ENCODE peak calls at places on chromosome 1, in five cellular contexts. B, D, X, Q and P are unnamed samples.
A peak's percentile ranks its signal among the peaks of the same experiment; 100 is the strongest.

GRCh38 chr1:154574715-154575114 is 7.1 kb downstream of the CHRNB2 start:
- DNase-seq in Q (no peak), D (no peak), B (peak; percentile 27), X (no peak), P (no peak)

GRCh38 chr1:9389969-9390368 is 97.3 kb downstream of the SPSB1 start:
- DNase-seq in D (no peak), X (no peak), Q (no peak), B (no peak), P (no peak)

GRCh38 chr1:97943354-97943753 is 22.5 kb upstream of the DPYD start:
- DNase-seq in B (no peak), D (no peak), X (no peak), Q (no peak), P (no peak)

GRCh38 chr1:229412056-229412455 is 21.8 kb downstream of the ACTA1 start:
- DNase-seq in B (no peak), X (no peak), Q (no peak), D (no peak), P (no peak)

GRCh38 chr1:61227857-61228557 is 145.6 kb downstream of the NFIA start:
- DNase-seq in D (no peak), X (no peak), B (no peak), Q (no peak), P (no peak)

GRCh38 chr1:115228191-115228590 is 109.9 kb downstream of the NGF start:
- DNase-seq in Q (no peak), B (no peak), D (no peak), X (no peak), P (no peak)

GRCh38 chr1:1869459-1869858 is 21.4 kb downstream of the GNB1 start:
- DNase-seq in Q (no peak), B (no peak), X (no peak), D (no peak), P (no peak)

GRCh38 chr1:203480525-203481084 is 5.0 kb downstream of the PRELP start:
- DNase-seq in Q (peak; percentile 74), X (peak; percentile 29), D (no peak), B (peak; percentile 23), P (peak; percentile 82)

GRCh38 chr1:214446772-214447556 is 104.4 kb downstream of the PTPN14 start:
- DNase-seq in D (no peak), B (no peak), Q (no peak), X (peak; percentile 56), P (no peak)

GRCh38 chr1:1298861-1299685 is 8.7 kb downstream of the ACAP3 start:
- DNase-seq in D (no peak), X (no peak), Q (no peak), B (peak; percentile 77), P (no peak)

GRCh38 chr1:32892368-32893197 is 6.3 kb downstream of the HPCA start:
- DNase-seq in B (peak; percentile 51), D (peak; percentile 22), Q (no peak), X (peak; percentile 31), P (no peak)

GRCh38 chr1:200891774-200892157 is 2.9 kb upstream of the INAVA start:
- DNase-seq in B (peak; percentile 24), X (no peak), Q (no peak), D (no peak), P (no peak)

DNA sequence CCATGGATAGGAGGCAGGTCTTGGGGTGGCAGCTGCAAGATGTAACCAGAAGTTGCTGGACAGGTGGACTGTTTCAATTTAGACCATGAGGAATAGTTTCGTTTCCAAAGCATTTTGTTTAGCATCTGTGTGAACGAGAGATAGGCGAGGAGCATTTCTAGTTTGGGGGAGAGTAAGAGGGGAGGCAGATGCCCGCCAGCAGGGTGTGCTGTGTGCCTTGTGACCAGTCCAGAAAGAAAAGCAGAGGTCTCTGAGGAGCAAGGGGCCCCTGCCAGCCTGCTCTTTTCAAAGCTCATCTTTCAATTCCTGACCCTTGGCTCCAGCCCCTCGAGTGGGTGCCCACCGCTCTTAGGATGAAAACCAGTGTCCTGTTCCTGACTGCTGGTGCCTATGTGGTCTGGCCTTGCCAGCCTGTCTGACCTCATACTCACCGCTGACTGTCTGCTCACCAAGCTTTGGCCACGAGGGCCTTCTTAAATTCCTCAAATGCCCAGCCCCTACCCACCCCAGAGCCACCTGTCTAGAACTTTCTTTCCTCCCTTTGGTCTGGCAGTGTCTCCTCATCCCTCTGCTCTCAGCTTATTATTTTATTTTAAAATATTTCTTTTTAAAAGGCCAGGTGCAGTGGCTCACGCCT is 8.5 kb downstream of the SERINC2 start:
- DNase-seq in X (no peak), D (no peak), Q (no peak), B (peak; percentile 62), P (no peak)
- H3K4me1 ChIP-seq in X (peaks cover 1% of the 10 kb centered on the region), D (no peaks in the 10 kb centered on the region), Q (peaks cover 3% of the 10 kb centered on the region), B (no peaks in the 10 kb centered on the region), P (no peaks in the 10 kb centered on the region)

GRCh38 chr1:111880866-111881837 is 108.3 kb downstream of the KCND3 start:
- DNase-seq in Q (no peak), D (no peak), B (no peak), X (no peak), P (peak; percentile 74)
- H3K27me3 ChIP-seq in Q (no peaks in the 10 kb centered on the region), D (no peaks in the 10 kb centered on the region), B (no peaks in the 10 kb centered on the region), X (no peaks in the 10 kb centered on the region), P (no peaks in the 10 kb centered on the region)

DNA sequence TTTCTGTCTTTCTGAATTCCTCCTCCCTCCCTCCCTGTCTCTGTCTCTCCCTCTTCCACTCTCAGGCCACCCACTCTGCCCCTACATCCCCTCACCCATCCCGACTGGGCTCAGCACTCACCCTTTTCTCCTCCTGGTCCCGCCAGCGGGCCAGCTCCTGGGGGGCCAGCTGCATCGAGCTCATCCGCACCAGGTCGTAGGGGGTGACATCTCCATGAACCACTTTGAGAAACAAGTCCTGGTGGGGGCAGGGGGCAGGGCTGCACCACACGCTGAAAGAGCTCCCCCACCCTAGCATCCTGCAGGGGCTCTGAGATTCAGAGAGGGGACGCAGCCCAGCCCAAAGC is 17.8 kb downstream of the SPOCD1 start:
- DNase-seq in X (no peak), Q (peak; percentile 45), D (no peak), B (no peak), P (no peak)
- H3K4me3 ChIP-seq in X (no peak overlapping the region), Q (no peak overlapping the region), D (no peak overlapping the region), B (no peak overlapping the region), P (no peak overlapping the region)

GRCh38 chr1:3209201-3209600 is 140.2 kb downstream of the PRDM16 start:
- DNase-seq in D (no peak), X (no peak), B (no peak), Q (no peak), P (no peak)

GRCh38 chr1:3212453-3213230 is 143.6 kb downstream of the PRDM16 start:
- DNase-seq in X (no peak), D (no peak), Q (no peak), B (no peak), P (no peak)

GRCh38 chr1:3213730-3214129 is 144.7 kb downstream of the PRDM16 start:
- DNase-seq in D (no peak), B (no peak), X (peak; percentile 73), Q (no peak), P (no peak)

GRCh38 chr1:3211996-3212395 is 143.0 kb downstream of the PRDM16 start:
- DNase-seq in B (no peak), D (no peak), Q (no peak), X (no peak), P (no peak)

DNA sequence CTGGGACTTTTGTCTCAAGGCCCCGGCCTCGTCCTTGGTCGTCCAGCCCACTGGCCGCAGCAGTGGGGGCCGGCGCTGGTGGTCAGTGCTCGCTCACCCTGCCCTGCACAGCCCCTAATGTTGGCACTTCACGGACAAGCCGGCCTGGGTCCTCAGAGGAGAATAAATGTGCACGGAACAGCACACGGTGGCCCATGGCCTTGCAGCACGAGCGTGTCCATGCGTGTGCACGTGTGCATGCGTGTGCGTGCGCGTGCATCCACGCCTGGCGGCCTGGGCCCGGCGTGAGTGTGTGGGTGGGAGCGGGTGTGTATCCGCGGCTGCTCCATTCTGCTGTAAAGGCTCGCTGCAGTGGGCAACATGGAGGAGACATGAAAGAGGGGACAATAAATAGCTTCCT is 142.6 kb downstream of the PRDM16 start:
- DNase-seq in B (no peak), X (no peak), D (no peak), Q (no peak), P (no peak)
- H3K4me1 ChIP-seq in B (no peaks in the 10 kb centered on the region), X (peaks cover 18% of the 10 kb centered on the region), D (no peaks in the 10 kb centered on the region), Q (no peaks in the 10 kb centered on the region), P (no peaks in the 10 kb centered on the region)